ENCODE peak calls at places on chromosomes 11 and 22, in six cellular contexts. One of them, this sample, is unnamed.

GRCh38 chr22:22915670-22916035 is 28.0 kb downstream of the IGLL5 start:
- DNase-seq in mesendoderm: no peak
- DNase-seq in NCI-H1105 treated with DMSO at 0.1 percent for 48 hours: no peak
- DNase-seq in RPMI7951: no peak
- DNase-seq in EH: no peak
- DNase-seq in AG08395: no peak
- DNase-seq in this sample: no peak

GRCh38 chr22:23110190-23110921 is 31.4 kb downstream of the RSPH14 start:
- DNase-seq in NCI-H1105 treated with DMSO at 0.1 percent for 48 hours: peak; percentile 47
- DNase-seq in AG08395: no peak
- DNase-seq in EH: no peak
- DNase-seq in mesendoderm: no peak
- DNase-seq in RPMI7951: peak; percentile 9
- DNase-seq in this sample: no peak

GRCh38 chr11:95884364-95884763 is 39.5 kb downstream of the MTMR2 start:
- DNase-seq in EH: peak; percentile 66
- DNase-seq in mesendoderm: no peak
- DNase-seq in NCI-H1105 treated with DMSO at 0.1 percent for 48 hours: no peak
- DNase-seq in AG08395: peak; percentile 2
- DNase-seq in RPMI7951: peak; percentile 43
- DNase-seq in this sample: peak; percentile 82

GRCh38 chr11:120302001-120302805 is 22.9 kb upstream of the TLCD5 start:
- DNase-seq in mesendoderm: no peak
- DNase-seq in EH: no peak
- DNase-seq in NCI-H1105 treated with DMSO at 0.1 percent for 48 hours: no peak
- DNase-seq in AG08395: no peak
- DNase-seq in RPMI7951: no peak
- DNase-seq in this sample: no peak

GRCh38 chr11:8389034-8389996 is 125.6 kb upstream of the LMO1 start:
- DNase-seq in mesendoderm: no peak
- DNase-seq in RPMI7951: peak; percentile 11
- DNase-seq in EH: no peak
- DNase-seq in NCI-H1105 treated with DMSO at 0.1 percent for 48 hours: no peak
- DNase-seq in AG08395: no peak
- DNase-seq in this sample: no peak

GRCh38 chr11:64712430-64713030 is 10.5 kb downstream of the NRXN2 start:
- DNase-seq in RPMI7951: no peak
- DNase-seq in NCI-H1105 treated with DMSO at 0.1 percent for 48 hours: no peak
- DNase-seq in AG08395: no peak
- DNase-seq in mesendoderm: no peak
- DNase-seq in EH: no peak
- DNase-seq in this sample: no peak

GRCh38 chr22:50162391-50162956 is 8.1 kb upstream of the PANX2 start:
- DNase-seq in EH: no peak
- DNase-seq in mesendoderm: no peak
- DNase-seq in RPMI7951: no peak
- DNase-seq in NCI-H1105 treated with DMSO at 0.1 percent for 48 hours: no peak
- DNase-seq in AG08395: no peak
- DNase-seq in this sample: no peak

GRCh38 chr11:31959711-31960110 is 131.2 kb upstream of the RCN1 start:
- DNase-seq in RPMI7951: peak; percentile 88
- DNase-seq in EH: peak; percentile 78
- DNase-seq in AG08395: peak; percentile 31
- DNase-seq in mesendoderm: peak; percentile 84
- DNase-seq in NCI-H1105 treated with DMSO at 0.1 percent for 48 hours: no peak
- DNase-seq in this sample: peak; percentile 37

GRCh38 chr22:47419239-47419638 is 656.8 kb downstream of the TBC1D22A start:
- DNase-seq in EH: no peak
- DNase-seq in AG08395: no peak
- DNase-seq in mesendoderm: no peak
- DNase-seq in NCI-H1105 treated with DMSO at 0.1 percent for 48 hours: peak; percentile 91
- DNase-seq in RPMI7951: no peak
- DNase-seq in this sample: no peak

GRCh38 chr22:46011627-46012181 is 34.7 kb upstream of the WNT7B start:
- DNase-seq in mesendoderm: no peak
- DNase-seq in AG08395: no peak
- DNase-seq in NCI-H1105 treated with DMSO at 0.1 percent for 48 hours: no peak
- DNase-seq in RPMI7951: no peak
- DNase-seq in EH: no peak
- DNase-seq in this sample: peak; percentile 42

GRCh38 chr11:119618208-119618909 is 110.6 kb downstream of the NECTIN1 start:
- DNase-seq in NCI-H1105 treated with DMSO at 0.1 percent for 48 hours: no peak
- DNase-seq in mesendoderm: peak; percentile 94
- DNase-seq in RPMI7951: no peak
- DNase-seq in AG08395: no peak
- DNase-seq in EH: peak; percentile 16
- DNase-seq in this sample: no peak

GRCh38 chr11:106311531-106312230 is 234.2 kb downstream of the AASDHPPT start:
- DNase-seq in EH: peak; percentile 4
- DNase-seq in mesendoderm: no peak
- DNase-seq in RPMI7951: no peak
- DNase-seq in AG08395: peak; percentile 62
- DNase-seq in NCI-H1105 treated with DMSO at 0.1 percent for 48 hours: no peak
- DNase-seq in this sample: peak; percentile 39

GRCh38 chr22:46071451-46072029 is 78.8 kb upstream of the PPARA start:
- DNase-seq in mesendoderm: no peak
- DNase-seq in EH: peak; percentile 96
- DNase-seq in RPMI7951: peak; percentile 93
- DNase-seq in AG08395: peak; percentile 80
- DNase-seq in NCI-H1105 treated with DMSO at 0.1 percent for 48 hours: peak; percentile 86
- DNase-seq in this sample: peak; percentile 94